ENCODE peak calls at places on chromosomes 7 and 10, in nine cellular contexts. One of them, this sample, is unnamed.

GRCh38 chr7:137209151-137209822 is 134.2 kb downstream of the PTN start:
- DNase-seq in left ventricle myocardium inferior: no peak
- DNase-seq in HTR-8/SVneo: no peak
- DNase-seq in COR-L47: no peak
- DNase-seq in fibroblast of the conjunctiva: no peak
- DNase-seq in LoVo: no peak
- DNase-seq in NAMALWA: no peak
- DNase-seq in testis: no peak
- DNase-seq in COLO829: peak
- DNase-seq in this sample: no peak

GRCh38 chr10:95864906-95865813 is 42.6 kb upstream of the CC2D2B start:
- DNase-seq in left ventricle myocardium inferior: no peak
- DNase-seq in NAMALWA: peak
- DNase-seq in LoVo: peak
- DNase-seq in fibroblast of the conjunctiva: peak
- DNase-seq in testis: no peak
- DNase-seq in HTR-8/SVneo: peak
- DNase-seq in COLO829: peak
- DNase-seq in COR-L47: peak
- DNase-seq in this sample: peak

GRCh38 chr7:43873300-43873699 is 4.0 kb upstream of the MRPS24 start:
- DNase-seq in left ventricle myocardium inferior: peak
- DNase-seq in COLO829: no peak
- DNase-seq in COR-L47: no peak
- DNase-seq in HTR-8/SVneo: peak
- DNase-seq in testis: peak
- DNase-seq in NAMALWA: no peak
- DNase-seq in LoVo: peak
- DNase-seq in fibroblast of the conjunctiva: peak
- DNase-seq in this sample: no peak

GRCh38 chr7:72281325-72281724 is 130.8 kb downstream of the CALN1 start:
- DNase-seq in fibroblast of the conjunctiva: no peak
- DNase-seq in left ventricle myocardium inferior: no peak
- DNase-seq in testis: no peak
- DNase-seq in LoVo: no peak
- DNase-seq in COR-L47: no peak
- DNase-seq in NAMALWA: no peak
- DNase-seq in HTR-8/SVneo: no peak
- DNase-seq in COLO829: no peak
- DNase-seq in this sample: no peak

GRCh38 chr7:22849158-22849557 is 26.5 kb upstream of the TOMM7 start:
- DNase-seq in left ventricle myocardium inferior: no peak
- DNase-seq in COLO829: no peak
- DNase-seq in fibroblast of the conjunctiva: peak
- DNase-seq in COR-L47: peak
- DNase-seq in LoVo: no peak
- DNase-seq in HTR-8/SVneo: no peak
- DNase-seq in NAMALWA: no peak
- DNase-seq in testis: no peak
- DNase-seq in this sample: no peak

GRCh38 chr7:69871886-69872592 is 273.8 kb downstream of the AUTS2 start:
- DNase-seq in LoVo: no peak
- DNase-seq in left ventricle myocardium inferior: no peak
- DNase-seq in fibroblast of the conjunctiva: no peak
- DNase-seq in NAMALWA: no peak
- DNase-seq in testis: peak
- DNase-seq in HTR-8/SVneo: no peak
- DNase-seq in COLO829: no peak
- DNase-seq in COR-L47: no peak
- DNase-seq in this sample: peak

GRCh38 chr10:98400482-98400881 is 14.5 kb downstream of the PYROXD2 start:
- DNase-seq in COR-L47: no peak
- DNase-seq in testis: no peak
- DNase-seq in COLO829: no peak
- DNase-seq in HTR-8/SVneo: no peak
- DNase-seq in LoVo: no peak
- DNase-seq in left ventricle myocardium inferior: no peak
- DNase-seq in fibroblast of the conjunctiva: no peak
- DNase-seq in NAMALWA: no peak
- DNase-seq in this sample: no peak

GRCh38 chr7:125529237-125529636 is 599.6 kb upstream of the POT1 start:
- DNase-seq in left ventricle myocardium inferior: no peak
- DNase-seq in fibroblast of the conjunctiva: no peak
- DNase-seq in COR-L47: no peak
- DNase-seq in NAMALWA: no peak
- DNase-seq in HTR-8/SVneo: no peak
- DNase-seq in LoVo: no peak
- DNase-seq in COLO829: no peak
- DNase-seq in testis: no peak
- DNase-seq in this sample: no peak

GRCh38 chr7:133563196-133563707 is 310.4 kb downstream of the EXOC4 start:
- DNase-seq in HTR-8/SVneo: no peak
- DNase-seq in fibroblast of the conjunctiva: no peak
- DNase-seq in testis: no peak
- DNase-seq in COLO829: no peak
- DNase-seq in left ventricle myocardium inferior: no peak
- DNase-seq in LoVo: no peak
- DNase-seq in NAMALWA: no peak
- DNase-seq in COR-L47: no peak
- DNase-seq in this sample: no peak

GRCh38 chr7:50246551-50246950 is 58.0 kb upstream of the IKZF1 start:
- DNase-seq in fibroblast of the conjunctiva: no peak
- DNase-seq in LoVo: no peak
- DNase-seq in NAMALWA: no peak
- DNase-seq in testis: no peak
- DNase-seq in HTR-8/SVneo: no peak
- DNase-seq in COLO829: no peak
- DNase-seq in left ventricle myocardium inferior: no peak
- DNase-seq in COR-L47: no peak
- DNase-seq in this sample: peak

GRCh38 chr10:18290651-18291313 is 150.6 kb downstream of the CACNB2 start:
- DNase-seq in fibroblast of the conjunctiva: no peak
- DNase-seq in COR-L47: peak
- DNase-seq in LoVo: no peak
- DNase-seq in HTR-8/SVneo: no peak
- DNase-seq in left ventricle myocardium inferior: no peak
- DNase-seq in NAMALWA: no peak
- DNase-seq in COLO829: no peak
- DNase-seq in testis: no peak
- DNase-seq in this sample: no peak

GRCh38 chr10:17650416-17650815 is 6.5 kb downstream of the STAM start:
- DNase-seq in COLO829: no peak
- DNase-seq in COR-L47: no peak
- DNase-seq in LoVo: no peak
- DNase-seq in left ventricle myocardium inferior: no peak
- DNase-seq in fibroblast of the conjunctiva: no peak
- DNase-seq in testis: no peak
- DNase-seq in HTR-8/SVneo: no peak
- DNase-seq in NAMALWA: no peak
- DNase-seq in this sample: no peak

GRCh38 chr7:46480619-46481018 is 559.5 kb upstream of the IGFBP3 start:
- DNase-seq in COLO829: no peak
- DNase-seq in fibroblast of the conjunctiva: no peak
- DNase-seq in COR-L47: no peak
- DNase-seq in HTR-8/SVneo: no peak
- DNase-seq in testis: no peak
- DNase-seq in LoVo: no peak
- DNase-seq in NAMALWA: no peak
- DNase-seq in left ventricle myocardium inferior: no peak
- DNase-seq in this sample: no peak

This sample was measured in OCI-M1.